ENCODE peak calls at places on chromosomes 6 and 20, in ten cellular contexts. J is effector CD4-positive, alpha-beta T cell; T is GM12891; M is stimulated activated CD4-positive, alpha-beta T cell treated with anti-CD3 and anti-CD28 coated beads, Interleukin-1b, Interleukin-23, amount 100 ng/mL, for 24 hours; P is Right ventricle myocardium superior; X is fibroblast of lung; I is NCI-H774; R is psoas muscle; H is GM20000; A is left cardiac atrium. L is an unnamed sample.

GRCh38 chr20:7113577-7114466 is 346.3 kb downstream of the BMP2 start:
- DNase-seq in J (no peak), T (no peak), M (no peak), P (peak), X (peak), I (peak), R (peak), H (no peak), A (peak), L (no peak)

GRCh38 chr6:122620902-122621301 is 10.7 kb downstream of the PKIB start:
- DNase-seq in J (no peak), T (no peak), M (no peak), P (no peak), X (peak), I (peak), R (no peak), H (no peak), A (no peak), L (no peak)

GRCh38 chr6:21748343-21749063 is 155.0 kb downstream of the SOX4 start:
- DNase-seq in J (no peak), T (no peak), M (no peak), P (no peak), X (peak), I (no peak), R (no peak), H (no peak), A (no peak), L (no peak)

GRCh38 chr20:55252525-55252924 is 752.8 kb downstream of the CBLN4 start:
- DNase-seq in J (no peak), T (no peak), M (no peak), P (no peak), X (no peak), I (no peak), R (no peak), H (no peak), A (no peak), L (no peak)

GRCh38 chr6:121008553-121008952 is 325.7 kb downstream of the TBC1D32 start:
- DNase-seq in J (no peak), T (no peak), M (no peak), P (no peak), X (no peak), I (no peak), R (no peak), H (no peak), A (no peak), L (peak)

GRCh38 chr6:155171109-155171746 is 92.6 kb upstream of the CLDN20 start:
- DNase-seq in J (peak), T (peak), M (peak), P (no peak), X (peak), I (no peak), R (peak), H (peak), A (peak), L (peak)

GRCh38 chr6:19337103-19337502 is 500.1 kb upstream of the ID4 start:
- DNase-seq in J (no peak), T (no peak), M (no peak), P (no peak), X (no peak), I (no peak), R (no peak), H (no peak), A (no peak), L (no peak)

GRCh38 chr6:26312096-26312463 is 52.9 kb upstream of the BTN3A2 start:
- DNase-seq in J (no peak), T (no peak), M (no peak), P (no peak), X (no peak), I (no peak), R (no peak), H (no peak), A (no peak), L (no peak)

GRCh38 chr6:166512567-166512966 is 73.9 kb downstream of the RAMACL start:
- DNase-seq in J (peak), T (peak), M (no peak), P (no peak), X (no peak), I (no peak), R (no peak), H (peak), A (no peak), L (no peak)

GRCh38 chr20:40323411-40323810 is 365.6 kb downstream of the MAFB start:
- DNase-seq in J (no peak), T (no peak), M (no peak), P (no peak), X (no peak), I (no peak), R (no peak), H (no peak), A (no peak), L (no peak)

GRCh38 chr20:24701668-24702067 is 232.2 kb downstream of the SYNDIG1 start:
- DNase-seq in J (no peak), T (no peak), M (no peak), P (no peak), X (no peak), I (no peak), R (no peak), H (no peak), A (no peak), L (no peak)

GRCh38 chr6:67165606-67166005 is 1458.6 kb upstream of the EYS start:
- DNase-seq in J (no peak), T (no peak), M (no peak), P (no peak), X (no peak), I (no peak), R (no peak), H (no peak), A (no peak), L (no peak)

GRCh38 chr6:116531675-116532570 is 13.6 kb downstream of the TRAPPC3L start:
- DNase-seq in J (peak), T (no peak), M (peak), P (peak), X (peak), I (peak), R (peak), H (peak), A (peak), L (peak)

GRCh38 chr6:139144490-139145085 is 9.7 kb downstream of the HECA start:
- DNase-seq in J (no peak), T (no peak), M (no peak), P (no peak), X (no peak), I (no peak), R (no peak), H (no peak), A (no peak), L (no peak)

GRCh38 chr20:37893566-37894241 is 9.2 kb upstream of the VSTM2L start:
- DNase-seq in J (no peak), T (no peak), M (no peak), P (no peak), X (no peak), I (no peak), R (no peak), H (no peak), A (no peak), L (no peak)